ENCODE peak calls at places on chromosomes 7 and 10, in seven cellular contexts. One of them, this sample, is unnamed. For H3K9me3, the result is how much of the 10 kb centered on the place peaks cover.

GRCh38 chr7:101956130-101956529 is 138.7 kb downstream of the CUX1 start:
- DNase-seq in GM12878: no peak
- DNase-seq in HCT116: no peak
- DNase-seq in HepG2: no peak
- DNase-seq in SK-N-SH: no peak
- DNase-seq in K562: no peak
- DNase-seq in H1: no peak
- DNase-seq in this sample: no peak

GRCh38 chr7:154879629-154880028 is 123.3 kb downstream of the PAXIP1 start:
- DNase-seq in GM12878: no peak
- DNase-seq in HCT116: no peak
- DNase-seq in HepG2: no peak
- DNase-seq in SK-N-SH: no peak
- DNase-seq in K562: no peak
- DNase-seq in H1: no peak
- DNase-seq in this sample: no peak

GRCh38 chr10:72796042-72796441 is 97.5 kb upstream of the OIT3 start:
- DNase-seq in GM12878: no peak
- DNase-seq in HCT116: no peak
- DNase-seq in HepG2: no peak
- DNase-seq in SK-N-SH: no peak
- DNase-seq in K562: peak
- DNase-seq in H1: no peak
- DNase-seq in this sample: no peak

GRCh38 chr10:35564276-35564982 is 40.7 kb upstream of the GJD4 start:
- DNase-seq in GM12878: no peak
- DNase-seq in HCT116: no peak
- DNase-seq in HepG2: no peak
- DNase-seq in SK-N-SH: no peak
- DNase-seq in K562: no peak
- DNase-seq in H1: no peak
- DNase-seq in this sample: no peak

GRCh38 chr10:81472927-81473470 is 402.0 kb upstream of the NRG3 start:
- DNase-seq in GM12878: no peak
- DNase-seq in HCT116: no peak
- DNase-seq in HepG2: no peak
- DNase-seq in SK-N-SH: peak
- DNase-seq in K562: no peak
- DNase-seq in H1: no peak
- DNase-seq in this sample: no peak

GRCh38 chr10:42690449-42691360 is 52.3 kb upstream of the ZNF33B start:
- DNase-seq in GM12878: no peak
- DNase-seq in HCT116: peak
- DNase-seq in HepG2: peak
- DNase-seq in SK-N-SH: peak
- DNase-seq in K562: peak
- DNase-seq in H1: no peak
- DNase-seq in this sample: no peak

GRCh38 chr7:30984359-30985107 is 20.8 kb downstream of the GHRHR start:
- DNase-seq in GM12878: no peak
- DNase-seq in HCT116: peak
- DNase-seq in HepG2: no peak
- DNase-seq in SK-N-SH: no peak
- DNase-seq in K562: no peak
- DNase-seq in H1: peak
- DNase-seq in this sample: peak

GRCh38 chr7:156257904-156258303 is 382.7 kb upstream of the RNF32 start:
- DNase-seq in GM12878: no peak
- DNase-seq in HCT116: no peak
- DNase-seq in HepG2: no peak
- DNase-seq in SK-N-SH: no peak
- DNase-seq in K562: no peak
- DNase-seq in H1: no peak
- DNase-seq in this sample: no peak

GRCh38 chr10:24899571-24899970 is 52.8 kb downstream of the PRTFDC1 start:
- DNase-seq in GM12878: no peak
- DNase-seq in HCT116: no peak
- DNase-seq in HepG2: no peak
- DNase-seq in SK-N-SH: no peak
- DNase-seq in K562: no peak
- DNase-seq in H1: no peak
- DNase-seq in this sample: no peak

GRCh38 chr7:81873559-81873958 is 103.7 kb upstream of the HGF start:
- DNase-seq in GM12878: peak
- DNase-seq in HCT116: no peak
- DNase-seq in HepG2: no peak
- DNase-seq in SK-N-SH: no peak
- DNase-seq in K562: no peak
- DNase-seq in H1: no peak
- DNase-seq in this sample: no peak

GRCh38 chr10:90424730-90425129 is 433.1 kb downstream of the HTR7 start:
- DNase-seq in GM12878: no peak
- DNase-seq in HCT116: no peak
- DNase-seq in HepG2: no peak
- DNase-seq in SK-N-SH: no peak
- DNase-seq in K562: no peak
- DNase-seq in H1: no peak
- DNase-seq in this sample: no peak

GRCh38 chr10:42979730-42980467 is 97.0 kb upstream of the RET start:
- DNase-seq in GM12878: no peak
- DNase-seq in HCT116: no peak
- DNase-seq in HepG2: no peak
- DNase-seq in SK-N-SH: peak
- DNase-seq in K562: no peak
- DNase-seq in H1: no peak
- DNase-seq in this sample: no peak

GRCh38 chr7:12638851-12639467 is 48.5 kb upstream of the ARL4A start:
- DNase-seq in GM12878: no peak
- DNase-seq in HCT116: peak
- DNase-seq in HepG2: peak
- DNase-seq in SK-N-SH: peak
- DNase-seq in K562: peak
- DNase-seq in H1: no peak
- DNase-seq in this sample: peak

GRCh38 chr7:44622342-44623151 is 16.1 kb downstream of the OGDH start:
- DNase-seq in GM12878: no peak
- DNase-seq in HCT116: no peak
- DNase-seq in HepG2: peak
- DNase-seq in SK-N-SH: no peak
- DNase-seq in K562: no peak
- DNase-seq in H1: no peak
- DNase-seq in this sample: no peak

GRCh38 chr7:107998150-107998549 is 4.8 kb downstream of the LAMB1 start:
- DNase-seq in GM12878: no peak
- DNase-seq in HCT116: no peak
- DNase-seq in HepG2: no peak
- DNase-seq in SK-N-SH: no peak
- DNase-seq in K562: no peak
- DNase-seq in H1: no peak
- DNase-seq in this sample: no peak

GRCh38 chr7:47734949-47735291 is 153.0 kb upstream of the TNS3 start:
- DNase-seq in GM12878: no peak
- DNase-seq in HCT116: no peak
- DNase-seq in HepG2: no peak
- DNase-seq in SK-N-SH: no peak
- DNase-seq in K562: no peak
- DNase-seq in H1: no peak
- DNase-seq in this sample: no peak

GRCh38 chr7:27375958-27376357 is 133.4 kb downstream of the EVX1 start:
- DNase-seq in GM12878: no peak
- DNase-seq in HCT116: no peak
- DNase-seq in HepG2: no peak
- DNase-seq in SK-N-SH: no peak
- DNase-seq in K562: no peak
- DNase-seq in H1: no peak
- DNase-seq in this sample: peak

GRCh38 chr10:73218466-73219191 is 28.4 kb downstream of the DNAJC9 start:
- DNase-seq in GM12878: no peak
- DNase-seq in HCT116: peak
- DNase-seq in HepG2: peak
- DNase-seq in SK-N-SH: peak
- DNase-seq in K562: peak
- DNase-seq in H1: no peak
- DNase-seq in this sample: no peak

GRCh38 chr10:4535531-4535930 is 290.5 kb upstream of the AKR1E2 start:
- DNase-seq in GM12878: no peak
- DNase-seq in HCT116: no peak
- DNase-seq in HepG2: no peak
- DNase-seq in SK-N-SH: no peak
- DNase-seq in K562: no peak
- DNase-seq in H1: no peak
- DNase-seq in this sample: no peak

GRCh38 chr10:69318997-69319727 is 40.9 kb downstream of the HK1 start:
- DNase-seq in GM12878: no peak
- DNase-seq in HCT116: no peak
- DNase-seq in HepG2: no peak
- DNase-seq in SK-N-SH: peak
- DNase-seq in K562: peak
- DNase-seq in H1: no peak
- DNase-seq in this sample: no peak

GRCh38 chr10:3780766-3781457 is 4.1 kb downstream of the KLF6 start:
- DNase-seq in GM12878: no peak
- DNase-seq in HCT116: no peak
- DNase-seq in HepG2: no peak
- DNase-seq in SK-N-SH: no peak
- DNase-seq in K562: no peak
- DNase-seq in H1: no peak
- DNase-seq in this sample: no peak

GRCh38 chr7:1537631-1538412 is 7.3 kb downstream of the MAFK start:
- DNase-seq in GM12878: no peak
- DNase-seq in HCT116: no peak
- DNase-seq in HepG2: no peak
- DNase-seq in SK-N-SH: peak
- DNase-seq in K562: peak
- DNase-seq in H1: no peak
- DNase-seq in this sample: peak

GRCh38 chr10:104299031-104299904 is 30.3 kb downstream of the GSTO2 start:
- DNase-seq in GM12878: no peak
- DNase-seq in HCT116: no peak
- DNase-seq in HepG2: no peak
- DNase-seq in SK-N-SH: peak
- DNase-seq in K562: no peak
- DNase-seq in H1: no peak
- DNase-seq in this sample: no peak

GRCh38 chr10:125661418-125661941 is 21.5 kb downstream of the TEX36 start:
- DNase-seq in GM12878: no peak
- DNase-seq in HCT116: no peak
- DNase-seq in HepG2: no peak
- DNase-seq in SK-N-SH: no peak
- DNase-seq in K562: no peak
- DNase-seq in H1: no peak
- DNase-seq in this sample: no peak

GRCh38 chr7:112638675-112639400 is 151.4 kb downstream of the TMEM168 start:
- DNase-seq in GM12878: peak
- DNase-seq in HCT116: no peak
- DNase-seq in HepG2: no peak
- DNase-seq in SK-N-SH: no peak
- DNase-seq in K562: no peak
- DNase-seq in H1: no peak
- DNase-seq in this sample: no peak

GRCh38 chr10:128852449-128852848 is 614.6 kb upstream of the MGMT start:
- DNase-seq in GM12878: no peak
- DNase-seq in HCT116: no peak
- DNase-seq in HepG2: no peak
- DNase-seq in SK-N-SH: no peak
- DNase-seq in K562: no peak
- DNase-seq in H1: no peak
- DNase-seq in this sample: no peak

GRCh38 chr10:128851726-128852125 is 615.3 kb upstream of the MGMT start:
- DNase-seq in GM12878: no peak
- DNase-seq in HCT116: no peak
- DNase-seq in HepG2: no peak
- DNase-seq in SK-N-SH: no peak
- DNase-seq in K562: no peak
- DNase-seq in H1: no peak
- DNase-seq in this sample: no peak

GRCh38 chr10:128854965-128855364 is 612.1 kb upstream of the MGMT start:
- DNase-seq in GM12878: no peak
- DNase-seq in HCT116: no peak
- DNase-seq in HepG2: peak
- DNase-seq in SK-N-SH: no peak
- DNase-seq in K562: no peak
- DNase-seq in H1: no peak
- DNase-seq in this sample: peak

GRCh38 chr10:128852902-128853301 is 614.1 kb upstream of the MGMT start:
- DNase-seq in GM12878: no peak
- DNase-seq in HCT116: no peak
- DNase-seq in HepG2: no peak
- DNase-seq in SK-N-SH: no peak
- DNase-seq in K562: no peak
- DNase-seq in H1: no peak
- DNase-seq in this sample: no peak

GRCh38 chr10:128853537-128853936 is 613.5 kb upstream of the MGMT start:
- DNase-seq in GM12878: no peak
- DNase-seq in HCT116: no peak
- DNase-seq in HepG2: no peak
- DNase-seq in SK-N-SH: no peak
- DNase-seq in K562: no peak
- DNase-seq in H1: no peak
- DNase-seq in this sample: no peak
- H3K9me3 ChIP-seq in GM12878: under half
- H3K9me3 ChIP-seq in HCT116: under half
- H3K9me3 ChIP-seq in HepG2: under half
- H3K9me3 ChIP-seq in SK-N-SH: under half
- H3K9me3 ChIP-seq in K562: under half
- H3K9me3 ChIP-seq in H1: under half
- H3K9me3 ChIP-seq in this sample: under half

GRCh38 chr7:142516038-142516501 is 233.2 kb upstream of the PRSS1 start:
- DNase-seq in GM12878: peak
- DNase-seq in HCT116: peak
- DNase-seq in HepG2: peak
- DNase-seq in SK-N-SH: peak
- DNase-seq in K562: peak
- DNase-seq in H1: no peak
- DNase-seq in this sample: peak
- TF ChIP-seq YY1 in GM12878: no peak
- TF ChIP-seq YY1 in HCT116: peak
- TF ChIP-seq YY1 in HepG2: no peak
- TF ChIP-seq YY1 in SK-N-SH: no peak
- TF ChIP-seq YY1 in K562: no peak
- TF ChIP-seq YY1 in H1: no peak
- TF ChIP-seq YY1 in this sample: no peak

DNA sequence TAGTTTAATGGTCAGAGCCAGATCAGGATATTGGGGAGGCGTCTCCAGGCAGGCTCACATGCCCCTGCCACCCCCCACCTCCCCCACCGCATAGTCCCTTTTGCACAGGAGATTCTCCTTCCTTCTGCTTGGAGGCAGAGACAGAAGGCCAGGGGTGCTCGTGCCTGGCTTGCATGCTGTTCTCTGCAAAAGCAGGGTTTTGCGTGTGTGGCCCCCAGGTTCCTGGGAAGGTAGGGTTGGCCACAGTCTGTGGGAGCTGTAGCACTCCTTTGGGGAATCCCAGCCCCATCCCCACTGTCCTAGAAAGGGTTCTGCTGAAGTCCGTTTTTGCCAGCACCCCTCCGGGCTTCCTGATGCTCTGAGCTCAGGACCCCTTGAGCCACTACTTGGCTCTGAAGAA is 1.9 kb upstream of the TCERG1L start:
- DNase-seq in GM12878: no peak
- DNase-seq in HCT116: no peak
- DNase-seq in HepG2: no peak
- DNase-seq in SK-N-SH: no peak
- DNase-seq in K562: no peak
- DNase-seq in H1: no peak
- DNase-seq in this sample: no peak
- H3K9me3 ChIP-seq in GM12878: under half
- H3K9me3 ChIP-seq in HCT116: under half
- H3K9me3 ChIP-seq in HepG2: under half
- H3K9me3 ChIP-seq in SK-N-SH: under half
- H3K9me3 ChIP-seq in K562: under half
- H3K9me3 ChIP-seq in H1: under half
- H3K9me3 ChIP-seq in this sample: under half

GRCh38 chr7:142331941-142332340 is 74.1 kb upstream of the PRSS58 start:
- DNase-seq in GM12878: no peak
- DNase-seq in HCT116: no peak
- DNase-seq in HepG2: no peak
- DNase-seq in SK-N-SH: no peak
- DNase-seq in K562: no peak
- DNase-seq in H1: no peak
- DNase-seq in this sample: no peak
- TF ChIP-seq YY1 in GM12878: no peak
- TF ChIP-seq YY1 in HCT116: no peak
- TF ChIP-seq YY1 in HepG2: no peak
- TF ChIP-seq YY1 in SK-N-SH: no peak
- TF ChIP-seq YY1 in K562: no peak
- TF ChIP-seq YY1 in H1: no peak
- TF ChIP-seq YY1 in this sample: no peak